ENCODE peak calls at places on chromosomes 6 and 20, in five cellular contexts. One of them, this sample, is unnamed.

GRCh38 chr6:160215232-160215631 is 43.4 kb downstream of the SLC22A2 start:
- DNase-seq in ovary: no peak
- DNase-seq in colonic mucosa: no peak
- DNase-seq in SW480: no peak
- DNase-seq in mammary epithelial cell: peak; percentile 77
- DNase-seq in this sample: no peak

GRCh38 chr6:66865771-66866170 is 1158.7 kb upstream of the EYS start:
- DNase-seq in mammary epithelial cell: peak; percentile 5
- DNase-seq in SW480: no peak
- DNase-seq in ovary: no peak
- DNase-seq in colonic mucosa: no peak
- DNase-seq in this sample: no peak

GRCh38 chr6:112502348-112503130 is 155.4 kb downstream of the RFPL4B start:
- DNase-seq in mammary epithelial cell: no peak
- DNase-seq in SW480: no peak
- DNase-seq in ovary: no peak
- DNase-seq in colonic mucosa: no peak
- DNase-seq in this sample: no peak

GRCh38 chr6:85580104-85580877 is 13.4 kb downstream of the SNX14 start:
- DNase-seq in colonic mucosa: peak; percentile 22
- DNase-seq in ovary: no peak
- DNase-seq in SW480: no peak
- DNase-seq in mammary epithelial cell: peak; percentile 56
- DNase-seq in this sample: no peak

GRCh38 chr20:37285664-37286374 is 3.6 kb upstream of the MANBAL start:
- DNase-seq in mammary epithelial cell: no peak
- DNase-seq in SW480: no peak
- DNase-seq in ovary: no peak
- DNase-seq in colonic mucosa: no peak
- DNase-seq in this sample: no peak

GRCh38 chr6:15623282-15624116 is 39.3 kb downstream of the DTNBP1 start:
- DNase-seq in colonic mucosa: no peak
- DNase-seq in ovary: peak; percentile 27
- DNase-seq in mammary epithelial cell: no peak
- DNase-seq in SW480: peak; percentile 2
- DNase-seq in this sample: no peak

GRCh38 chr6:68634503-68635411 is at the start of gene ADGRB3:
- DNase-seq in colonic mucosa: peak; percentile 62
- DNase-seq in mammary epithelial cell: peak; percentile 29
- DNase-seq in SW480: peak; percentile 15
- DNase-seq in ovary: peak; percentile 86
- DNase-seq in this sample: peak; percentile 89

GRCh38 chr6:6884193-6884627 is 223.6 kb upstream of the RREB1 start:
- DNase-seq in ovary: no peak
- DNase-seq in colonic mucosa: no peak
- DNase-seq in SW480: no peak
- DNase-seq in mammary epithelial cell: no peak
- DNase-seq in this sample: no peak

GRCh38 chr6:73968358-73968757 is 272.4 kb downstream of the CD109 start:
- DNase-seq in SW480: no peak
- DNase-seq in ovary: no peak
- DNase-seq in mammary epithelial cell: no peak
- DNase-seq in colonic mucosa: no peak
- DNase-seq in this sample: no peak